ENCODE peak calls at places on chromosomes 4 and X, in ten cellular contexts. G, Z, T, B, F, C, E, U, P and V are unnamed samples.

GRCh38 chr4:121711263-121712000 is 14.7 kb upstream of the ANXA5 start:
- DNase-seq in G (peak), Z (peak), T (peak), B (peak), F (peak), C (peak), E (no peak), U (peak), P (no peak), V (peak)

GRCh38 chrX:139126493-139126892 is 404.0 kb upstream of the F9 start:
- DNase-seq in G (peak), Z (no peak), T (no peak), B (no peak), F (no peak), C (peak), E (peak), U (peak), P (no peak), V (no peak)

GRCh38 chr4:43282534-43282933 is 390.0 kb downstream of the GRXCR1 start:
- DNase-seq in G (no peak), Z (no peak), T (no peak), B (no peak), F (no peak), C (no peak), E (no peak), U (no peak), P (no peak), V (no peak)

GRCh38 chrX:20312018-20312417 is 45.3 kb upstream of the RPS6KA3 start:
- DNase-seq in G (no peak), Z (no peak), T (no peak), B (no peak), F (no peak), C (no peak), E (no peak), U (no peak), P (no peak), V (no peak)

GRCh38 chrX:130176354-130176776 is 4.6 kb downstream of the RAB33A start:
- DNase-seq in G (no peak), Z (no peak), T (no peak), B (no peak), F (no peak), C (no peak), E (no peak), U (peak), P (no peak), V (no peak)

GRCh38 chr4:73815145-73815544 is 21.3 kb upstream of the CXCL6 start:
- DNase-seq in G (peak), Z (no peak), T (no peak), B (no peak), F (no peak), C (no peak), E (no peak), U (no peak), P (no peak), V (no peak)

GRCh38 chr4:15515106-15515505 is 45.4 kb downstream of the CC2D2A start:
- DNase-seq in G (no peak), Z (no peak), T (no peak), B (no peak), F (no peak), C (no peak), E (no peak), U (no peak), P (no peak), V (no peak)

GRCh38 chr4:184433258-184433892 is 41.0 kb downstream of the IRF2 start:
- DNase-seq in G (no peak), Z (no peak), T (no peak), B (no peak), F (no peak), C (no peak), E (no peak), U (no peak), P (no peak), V (no peak)

GRCh38 chr4:124199755-124200154 is 512.8 kb downstream of the ANKRD50 start:
- DNase-seq in G (no peak), Z (no peak), T (no peak), B (no peak), F (no peak), C (no peak), E (no peak), U (no peak), P (no peak), V (no peak)

GRCh38 chr4:183411291-183411861 is 33.1 kb upstream of the CDKN2AIP start:
- DNase-seq in G (peak), Z (no peak), T (no peak), B (no peak), F (no peak), C (no peak), E (peak), U (no peak), P (no peak), V (no peak)

GRCh38 chrX:2145672-2146412 is 354.9 kb downstream of the DHRSX start:
- DNase-seq in G (no peak), Z (no peak), T (no peak), B (no peak), F (no peak), C (no peak), E (no peak), U (no peak), P (no peak), V (no peak)

GRCh38 chr4:149896428-149896827 is 80.8 kb upstream of the IQCM start:
- DNase-seq in G (peak), Z (no peak), T (no peak), B (no peak), F (no peak), C (peak), E (no peak), U (no peak), P (no peak), V (no peak)

GRCh38 chrX:23732704-23733103 is 10.4 kb downstream of the ACOT9 start:
- DNase-seq in G (no peak), Z (no peak), T (no peak), B (no peak), F (no peak), C (no peak), E (no peak), U (no peak), P (no peak), V (no peak)

GRCh38 chr4:142373610-142374009 is 472.5 kb downstream of the INPP4B start:
- DNase-seq in G (no peak), Z (no peak), T (no peak), B (no peak), F (no peak), C (no peak), E (no peak), U (no peak), P (no peak), V (no peak)

GRCh38 chr4:88818650-88819470 is 121.2 kb upstream of the NAP1L5 start:
- DNase-seq in G (peak), Z (no peak), T (no peak), B (peak), F (peak), C (peak), E (no peak), U (peak), P (peak), V (no peak)

GRCh38 chrX:31179203-31179602 is 107.4 kb upstream of the FTHL17 start:
- DNase-seq in G (no peak), Z (no peak), T (no peak), B (no peak), F (no peak), C (no peak), E (no peak), U (no peak), P (no peak), V (no peak)

GRCh38 chr4:181301735-181302380 is 941.3 kb upstream of the TENM3 start:
- DNase-seq in G (no peak), Z (no peak), T (no peak), B (peak), F (no peak), C (peak), E (no peak), U (peak), P (no peak), V (no peak)

GRCh38 chr4:175824110-175824509 is 12.0 kb upstream of the GPM6A start:
- DNase-seq in G (no peak), Z (no peak), T (no peak), B (no peak), F (no peak), C (no peak), E (no peak), U (no peak), P (no peak), V (no peak)

GRCh38 chr4:107734120-107734519 is 14.1 kb upstream of the PAPSS1 start:
- DNase-seq in G (no peak), Z (no peak), T (no peak), B (no peak), F (no peak), C (peak), E (no peak), U (no peak), P (no peak), V (no peak)

GRCh38 chr4:188432328-188432727 is 293.1 kb downstream of the TRIML1 start:
- DNase-seq in G (no peak), Z (no peak), T (no peak), B (no peak), F (no peak), C (no peak), E (peak), U (no peak), P (no peak), V (no peak)

GRCh38 chr4:92172203-92172602 is 131.6 kb upstream of the GRID2 start:
- DNase-seq in G (no peak), Z (no peak), T (no peak), B (no peak), F (no peak), C (no peak), E (no peak), U (no peak), P (no peak), V (no peak)

GRCh38 chrX:37800762-37801161 is 20.9 kb downstream of the CYBB start:
- DNase-seq in G (no peak), Z (no peak), T (no peak), B (no peak), F (no peak), C (no peak), E (no peak), U (no peak), P (no peak), V (no peak)

GRCh38 chrX:39652336-39652735 is 445.4 kb downstream of the BCOR start:
- DNase-seq in G (no peak), Z (no peak), T (no peak), B (peak), F (peak), C (peak), E (no peak), U (no peak), P (no peak), V (no peak)

GRCh38 chr4:155496294-155496626 is 119.5 kb upstream of the MAP9 start:
- DNase-seq in G (no peak), Z (no peak), T (no peak), B (no peak), F (no peak), C (no peak), E (no peak), U (no peak), P (no peak), V (no peak)

GRCh38 chr4:10944321-10944720 is 259.8 kb upstream of the CLNK start:
- DNase-seq in G (no peak), Z (no peak), T (no peak), B (no peak), F (no peak), C (no peak), E (no peak), U (no peak), P (no peak), V (no peak)

GRCh38 chrX:97494756-97495372 is 611.2 kb downstream of the RPA4 start:
- DNase-seq in G (no peak), Z (no peak), T (no peak), B (no peak), F (no peak), C (no peak), E (no peak), U (no peak), P (no peak), V (no peak)

GRCh38 chrX:118207831-118208453 is 91.3 kb upstream of the KLHL13 start:
- DNase-seq in G (no peak), Z (no peak), T (no peak), B (no peak), F (no peak), C (no peak), E (no peak), U (no peak), P (no peak), V (no peak)

GRCh38 chrX:24294619-24295018 is 19.2 kb downstream of the SUPT20HL2 start:
- DNase-seq in G (no peak), Z (no peak), T (peak), B (peak), F (peak), C (peak), E (no peak), U (peak), P (no peak), V (no peak)